ENCODE peak calls at places on chromosomes 11 and 22, in five cellular contexts. K, V, I, M and J are unnamed samples.

GRCh38 chr11:112852141-112852853 is 108.9 kb upstream of the NCAM1 start:
- DNase-seq in I (no peak), V (no peak), K (peak), M (no peak), J (no peak)

GRCh38 chr22:45934659-45935341 is 42.2 kb downstream of the WNT7B start:
- DNase-seq in K (peak), V (no peak), I (peak), M (no peak), J (no peak)

GRCh38 chr11:63802637-63803414 is 10.4 kb upstream of the SPINDOC start:
- DNase-seq in V (no peak), K (peak), M (no peak), I (no peak), J (no peak)

GRCh38 chr11:60629399-60629798 is 70.0 kb upstream of the MS4A8 start:
- DNase-seq in V (no peak), I (no peak), K (no peak), M (no peak), J (no peak)

GRCh38 chr11:112024178-112024777 is 930 bp upstream of the DLAT start:
- DNase-seq in V (peak), K (no peak), M (no peak), I (no peak), J (no peak)

GRCh38 chr11:76577921-76578654 is 92.5 kb downstream of the LRRC32 start:
- DNase-seq in K (no peak), V (no peak), I (no peak), M (no peak), J (no peak)

GRCh38 chr11:129728571-129728970 is 87.1 kb upstream of the TMEM45B start:
- DNase-seq in I (no peak), V (no peak), M (no peak), K (no peak), J (peak)

GRCh38 chr22:48709453-48709852 is 1118.2 kb downstream of the BRD1 start:
- DNase-seq in M (no peak), K (no peak), I (no peak), V (no peak), J (peak)

GRCh38 chr11:8956860-8957259 is 7.4 kb downstream of the TMEM9B start:
- DNase-seq in I (no peak), M (no peak), V (no peak), K (no peak), J (no peak)

GRCh38 chr11:36357831-36358230 is 61.7 kb downstream of the PRR5L start:
- DNase-seq in V (no peak), K (no peak), I (no peak), M (no peak), J (no peak)

GRCh38 chr11:29783506-29783905 is 233.3 kb downstream of the KCNA4 start:
- DNase-seq in M (no peak), I (no peak), V (no peak), K (no peak), J (no peak)

GRCh38 chr22:39236321-39237275 is 8.2 kb downstream of the PDGFB start:
- DNase-seq in K (peak), M (no peak), V (peak), I (no peak), J (no peak)